ENCODE peak calls at places on chromosomes 13 and 19, in ten cellular contexts. R is CD8-positive, alpha-beta T cell; B is BE2C; C is cardiac muscle cell; K is mesothelial cell of epicardium; L is AG04449; O is AG09309; N is glutamatergic neuron; I is GM23338; W is HFFc6. F is an unnamed sample.

GRCh38 chr19:8041553-8041952 is 11.0 kb upstream of the CCL25 start:
- DNase-seq in C (no peak), K (no peak), I (no peak), L (no peak), O (no peak), N (no peak), W (no peak), B (no peak), R (no peak), F (no peak)

GRCh38 chr19:53908106-53908932 is 759 bp upstream of the CACNG7 start:
- DNase-seq in W (peak), I (peak), R (no peak), C (peak), B (peak), N (peak), O (no peak), K (peak), L (no peak), F (no peak)

GRCh38 chr19:35724560-35724959 is 6.8 kb downstream of the KMT2B start:
- DNase-seq in O (no peak), L (no peak), B (no peak), N (no peak), W (no peak), K (no peak), I (no peak), R (no peak), C (no peak), F (no peak)

GRCh38 chr13:48596128-48596429 is 57.6 kb upstream of the CYSLTR2 start:
- DNase-seq in L (no peak), K (no peak), R (no peak), C (no peak), W (no peak), B (no peak), N (no peak), O (no peak), I (no peak), F (no peak)

GRCh38 chr13:107835339-107836018 is 379.9 kb downstream of the LIG4 start:
- DNase-seq in K (no peak), O (peak), N (no peak), R (no peak), B (no peak), L (no peak), C (no peak), I (no peak), W (no peak), F (no peak)

GRCh38 chr13:32941368-32941767 is 74.9 kb upstream of the KL start:
- DNase-seq in C (no peak), W (no peak), N (no peak), R (no peak), I (no peak), B (no peak), K (no peak), L (no peak), O (no peak), F (no peak)

GRCh38 chr19:40549007-40549708 is 27.5 kb upstream of the SHKBP1 start:
- DNase-seq in O (no peak), W (peak), K (peak), I (peak), B (peak), C (peak), N (peak), R (peak), L (no peak), F (peak)

GRCh38 chr19:51803529-51803928 is 8.6 kb downstream of the FPR3 start:
- DNase-seq in R (no peak), L (no peak), K (no peak), W (no peak), C (no peak), O (no peak), N (no peak), B (no peak), I (peak), F (no peak)

GRCh38 chr13:29875646-29876045 is 25.2 kb upstream of the UBL3 start:
- DNase-seq in K (no peak), N (no peak), O (no peak), L (no peak), C (no peak), R (no peak), I (no peak), W (no peak), B (no peak), F (no peak)

GRCh38 chr13:76868451-76868850 is 17.8 kb downstream of the KCTD12 start:
- DNase-seq in B (no peak), I (no peak), O (no peak), N (no peak), W (no peak), K (no peak), R (no peak), L (no peak), C (no peak), F (no peak)

GRCh38 chr13:86581711-86582110 is 782.5 kb upstream of the SLITRK6 start:
- DNase-seq in I (no peak), N (no peak), O (no peak), C (no peak), W (no peak), L (no peak), K (no peak), R (no peak), B (no peak), F (no peak)

GRCh38 chr13:76210262-76210661 is 574.1 kb downstream of the LMO7 start:
- DNase-seq in I (no peak), K (no peak), R (no peak), O (no peak), W (no peak), L (no peak), C (peak), B (no peak), N (no peak), F (no peak)

GRCh38 chr19:18589380-18590272 is 1.0 kb downstream of the REX1BD start:
- DNase-seq in K (peak), R (peak), W (peak), N (peak), I (peak), B (peak), C (peak), L (no peak), O (no peak), F (no peak)

GRCh38 chr19:51903192-51903591 is 1.6 kb downstream of the ZNF649 start:
- DNase-seq in W (no peak), R (no peak), C (no peak), L (no peak), I (peak), O (no peak), N (no peak), K (no peak), B (no peak), F (no peak)

GRCh38 chr19:10155834-10156233 is 36.1 kb upstream of the EIF3G start:
- DNase-seq in N (no peak), K (no peak), B (no peak), L (no peak), O (no peak), I (no peak), W (no peak), C (no peak), R (no peak), F (no peak)

GRCh38 chr19:18270304-18270703 is 3.9 kb downstream of the IQCN start:
- DNase-seq in N (no peak), L (no peak), C (no peak), B (no peak), W (no peak), O (no peak), I (no peak), R (no peak), K (no peak), F (no peak)

GRCh38 chr19:1411255-1412191 is 4.1 kb downstream of the DAZAP1 start:
- DNase-seq in L (no peak), W (no peak), R (peak), K (no peak), C (no peak), O (no peak), B (peak), N (peak), I (no peak), F (no peak)

GRCh38 chr13:67772807-67773453 is 542.8 kb upstream of the PCDH9 start:
- DNase-seq in C (no peak), I (no peak), L (no peak), B (no peak), O (no peak), N (no peak), W (no peak), R (no peak), K (no peak), F (no peak)

GRCh38 chr13:39961036-39961435 is 305.6 kb downstream of the COG6 start:
- DNase-seq in B (no peak), C (no peak), K (no peak), L (no peak), I (no peak), O (no peak), R (no peak), W (no peak), N (no peak), F (no peak)

GRCh38 chr19:2132731-2133490 is 18.5 kb downstream of the AP3D1 start:
- DNase-seq in R (no peak), K (no peak), I (no peak), W (no peak), B (no peak), L (no peak), N (no peak), O (no peak), C (no peak), F (no peak)

GRCh38 chr19:40519352-40520322 is 52.8 kb downstream of the SPTBN4 start:
- DNase-seq in N (peak), K (no peak), B (no peak), W (no peak), L (no peak), O (no peak), I (peak), R (no peak), C (no peak), F (no peak)

GRCh38 chr13:85806553-85807175 is 7.4 kb upstream of the SLITRK6 start:
- DNase-seq in R (no peak), W (peak), N (no peak), I (peak), C (peak), B (no peak), O (no peak), K (no peak), L (peak), F (no peak)

GRCh38 chr13:26656919-26657318 is 99.4 kb downstream of the WASF3 start:
- DNase-seq in I (peak), K (no peak), W (peak), L (peak), C (peak), B (no peak), N (no peak), O (peak), R (no peak), F (no peak)

GRCh38 chr19:34336781-34337271 is 28.2 kb upstream of the GPI start:
- DNase-seq in N (no peak), O (no peak), B (no peak), K (no peak), R (peak), I (peak), C (peak), L (no peak), W (peak), F (no peak)

GRCh38 chr13:44280461-44280860 is 93.2 kb upstream of the SERP2 start:
- DNase-seq in K (no peak), N (no peak), W (peak), R (no peak), O (no peak), I (no peak), L (no peak), C (no peak), B (no peak), F (no peak)

GRCh38 chr13:78875792-78876580 is 217.0 kb upstream of the OBI1 start:
- DNase-seq in B (no peak), O (no peak), I (peak), W (no peak), L (no peak), C (no peak), K (no peak), R (no peak), N (no peak), F (no peak)

GRCh38 chr19:56765107-56765506 is 75.4 kb downstream of the PEG3 start:
- DNase-seq in C (no peak), B (peak), K (no peak), I (no peak), W (no peak), L (no peak), O (no peak), N (peak), R (no peak), F (peak)

GRCh38 chr19:39397360-39398296 is 6.5 kb downstream of the MED29 start:
- DNase-seq in I (peak), L (no peak), K (peak), R (peak), N (peak), C (peak), B (peak), O (no peak), W (peak), F (peak)

GRCh38 chr13:51632643-51633357 is 48.5 kb downstream of the WDFY2 start:
- DNase-seq in C (no peak), O (no peak), N (peak), R (no peak), B (no peak), K (no peak), I (peak), W (no peak), L (no peak), F (no peak)

GRCh38 chr19:58568731-58569130 is 4.4 kb downstream of the MZF1 start:
- DNase-seq in I (no peak), N (no peak), L (no peak), O (no peak), C (no peak), B (no peak), R (no peak), W (no peak), K (no peak), F (no peak)

GRCh38 chr13:21637296-21637695 is 33.3 kb upstream of the MICU2 start:
- DNase-seq in O (no peak), B (no peak), C (no peak), N (no peak), K (no peak), I (peak), L (no peak), R (no peak), W (peak), F (peak)

GRCh38 chr13:21014666-21015170 is 46.7 kb downstream of the LATS2 start:
- DNase-seq in C (no peak), I (no peak), N (no peak), K (no peak), L (peak), W (peak), B (no peak), R (no peak), O (peak), F (no peak)

GRCh38 chr13:31896427-31896826 is 135.1 kb upstream of the FRY start:
- DNase-seq in L (peak), N (peak), C (no peak), I (no peak), R (no peak), K (no peak), B (peak), O (peak), W (peak), F (no peak)

GRCh38 chr13:33186851-33187250 is 98.7 kb downstream of the STARD13 start:
- DNase-seq in C (no peak), K (no peak), I (peak), B (no peak), L (no peak), W (no peak), O (no peak), N (no peak), R (no peak), F (no peak)

GRCh38 chr19:8208710-8209110 is 460 bp upstream of the CERS4 start:
- DNase-seq in L (no peak), W (no peak), R (no peak), N (no peak), C (no peak), O (no peak), K (no peak), B (peak), I (no peak), F (no peak)

GRCh38 chr13:109842521-109842920 is 56.1 kb upstream of the IRS2 start:
- DNase-seq in I (no peak), N (no peak), C (no peak), W (no peak), K (no peak), O (no peak), L (no peak), R (no peak), B (no peak), F (no peak)

GRCh38 chr19:38975861-38976271 is 324 bp upstream of the FBXO17 start:
- DNase-seq in B (no peak), C (no peak), K (no peak), N (peak), R (no peak), W (no peak), I (peak), O (no peak), L (no peak), F (no peak)

GRCh38 chr19:30327331-30327730 is 44.9 kb upstream of the ZNF536 start:
- DNase-seq in L (no peak), C (no peak), N (no peak), W (no peak), I (no peak), B (no peak), O (no peak), R (no peak), K (no peak), F (no peak)

GRCh38 chr13:106680796-106681482 is 113.0 kb upstream of the ARGLU1 start:
- DNase-seq in O (no peak), W (no peak), B (no peak), R (no peak), N (no peak), K (no peak), I (peak), L (no peak), C (no peak), F (no peak)

GRCh38 chr13:97574926-97575325 is 141.0 kb downstream of the RAP2A start:
- DNase-seq in N (peak), K (no peak), I (peak), O (no peak), B (peak), L (no peak), C (peak), W (peak), R (no peak), F (no peak)

DNA sequence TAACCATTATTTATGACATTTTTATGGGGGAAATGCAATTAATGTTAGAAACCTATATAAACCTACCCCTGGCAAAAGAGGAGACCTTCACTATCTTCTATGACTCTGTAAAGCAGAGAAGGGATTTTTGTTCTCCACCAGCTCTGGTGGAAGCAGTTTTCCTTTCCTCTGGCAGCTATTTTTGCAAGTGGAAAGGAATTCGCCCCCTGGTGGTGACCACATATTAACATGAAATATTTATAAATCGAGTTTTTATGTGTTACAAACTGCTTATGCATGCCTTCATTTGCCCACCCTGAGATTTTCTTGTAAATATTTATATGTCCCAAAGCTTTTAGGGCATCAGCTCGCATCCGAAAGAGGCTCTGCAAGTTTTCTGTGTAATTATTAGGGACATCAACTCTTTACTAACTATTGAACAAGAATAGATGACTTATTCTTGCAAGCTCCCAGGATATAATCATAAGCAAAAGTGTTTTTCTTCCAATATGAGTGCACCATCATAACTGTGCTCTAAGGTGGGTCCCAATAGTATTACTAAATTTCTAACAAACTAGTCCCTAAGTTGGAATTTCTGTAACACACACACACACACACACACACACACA is 62.4 kb downstream of the SERTM1 start:
- DNase-seq in R (no peak), N (peak), W (peak), L (peak), C (peak), K (peak), O (peak), I (peak), B (peak), F (no peak)
- TF ChIP-seq CTCF in R (peak), N (peak), W (peak), L (peak), C (peak), K (peak), O (peak), I (peak), B (peak), F (no peak)

GRCh38 chr19:20558011-20558410 is 7.6 kb downstream of the ZNF737 start:
- DNase-seq in I (peak), O (no peak), R (no peak), N (peak), L (no peak), C (no peak), K (no peak), B (peak), W (no peak), F (no peak)
- TF ChIP-seq CTCF in I (peak), O (no peak), R (no peak), N (peak), L (no peak), C (no peak), K (no peak), B (peak), W (peak), F (no peak)

GRCh38 chr13:42498521-42498920 is 75.4 kb upstream of the TNFSF11 start:
- DNase-seq in N (no peak), I (no peak), L (no peak), C (no peak), O (no peak), R (no peak), W (no peak), B (no peak), K (no peak), F (no peak)
- TF ChIP-seq CTCF in N (no peak), I (peak), L (no peak), C (peak), O (no peak), R (no peak), W (no peak), B (no peak), K (no peak), F (no peak)

GRCh38 chr19:15289673-15290072 is 42.7 kb downstream of the BRD4 start:
- DNase-seq in C (no peak), R (no peak), O (no peak), N (no peak), I (no peak), K (no peak), B (no peak), W (no peak), L (no peak), F (no peak)

GRCh38 chr19:15286688-15287355 is 45.5 kb downstream of the BRD4 start:
- DNase-seq in B (no peak), N (no peak), O (no peak), R (no peak), L (no peak), W (no peak), K (no peak), I (no peak), C (no peak), F (no peak)

GRCh38 chr19:15290149-15290548 is 42.2 kb downstream of the BRD4 start:
- DNase-seq in O (no peak), N (no peak), B (no peak), K (no peak), R (no peak), W (no peak), L (no peak), I (no peak), C (no peak), F (no peak)

GRCh38 chr19:15287496-15287895 is 44.8 kb downstream of the BRD4 start:
- DNase-seq in C (no peak), N (no peak), I (no peak), R (no peak), K (no peak), B (no peak), O (no peak), L (no peak), W (no peak), F (no peak)

DNA sequence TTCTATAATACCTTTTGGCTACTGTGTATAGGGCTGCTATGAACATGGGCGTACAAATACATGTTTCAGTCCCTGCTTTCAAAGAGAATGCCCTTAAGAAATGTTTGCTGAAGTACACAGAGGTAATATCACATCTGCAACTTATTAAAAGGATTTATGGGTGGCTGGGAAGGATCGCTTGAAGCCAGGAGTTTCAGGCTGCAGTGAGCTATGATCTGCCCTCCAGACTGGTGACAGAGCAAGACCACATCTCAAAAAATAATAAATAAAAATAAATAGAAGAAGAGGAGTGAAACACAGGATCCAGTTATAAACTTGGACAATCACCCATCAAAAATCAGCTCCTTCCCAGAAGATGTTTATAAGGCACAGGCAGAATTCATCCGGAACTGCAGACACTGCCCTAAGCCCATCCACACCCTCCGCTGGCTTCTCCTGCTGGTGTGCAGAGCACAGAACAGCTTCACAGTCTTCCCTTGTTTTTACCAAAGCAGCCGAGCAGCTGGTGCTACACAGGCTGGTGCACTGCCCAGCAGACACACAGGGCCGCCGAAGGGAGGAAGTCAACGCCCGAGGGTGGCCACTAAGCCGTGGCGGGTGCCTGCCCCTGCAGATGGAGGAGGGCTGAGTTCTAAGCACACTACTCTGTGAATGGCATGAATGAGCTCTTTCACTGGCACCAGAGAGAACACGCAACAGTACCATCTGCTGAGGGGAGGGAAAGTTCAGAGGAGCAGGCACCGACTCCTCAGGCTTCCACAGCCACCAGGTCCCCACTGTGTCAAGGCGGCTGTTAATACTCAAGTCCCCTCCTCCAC is 44.0 kb downstream of the BRD4 start:
- DNase-seq in L (no peak), K (no peak), R (no peak), B (peak), N (peak), O (no peak), W (peak), C (no peak), I (no peak), F (no peak)
- TF ChIP-seq CTCF in L (peak), K (no peak), R (no peak), B (peak), N (no peak), O (peak), W (no peak), C (no peak), I (no peak), F (no peak)

GRCh38 chr13:113802090-113802531 is 43.1 kb downstream of the TMEM255B start:
- DNase-seq in O (peak), I (peak), N (peak), R (no peak), L (no peak), B (peak), W (peak), K (no peak), C (peak), F (no peak)
- TF ChIP-seq CTCF in O (peak), I (peak), N (no peak), R (no peak), L (no peak), B (peak), W (peak), K (no peak), C (peak), F (no peak)

GRCh38 chr13:73934215-73934623 is 200.0 kb downstream of the KLF12 start:
- DNase-seq in C (no peak), R (no peak), B (no peak), L (no peak), N (no peak), O (no peak), K (no peak), I (no peak), W (no peak), F (no peak)
- TF ChIP-seq CTCF in C (no peak), R (no peak), B (no peak), L (no peak), N (no peak), O (no peak), K (no peak), I (no peak), W (no peak), F (no peak)

F was measured in omental fat pad.